ENCODE peak calls at places on chromosomes 6 and 20, in nine cellular contexts. Z is HFF-Myc, P is H9, Y is colonic mucosa, J is heart left ventricle, A is progenitor cell of endocrine pancreas, I is fibroblast of lung, O is AG09319, N is endothelial cell. V is an unnamed sample.

GRCh38 chr6:157800420-157801237 is 22.4 kb upstream of the SNX9 start:
- DNase-seq in Z (no peak), P (no peak), Y (no peak), J (no peak), A (no peak), I (peak), O (no peak), N (no peak), V (peak)

GRCh38 chr6:157885211-157885788 is 62.3 kb downstream of the SNX9 start:
- DNase-seq in Z (no peak), P (no peak), Y (no peak), J (no peak), A (no peak), I (no peak), O (no peak), N (no peak), V (no peak)

GRCh38 chr6:126913658-126914057 is 204.8 kb upstream of the RSPO3 start:
- DNase-seq in Z (no peak), P (no peak), Y (no peak), J (no peak), A (no peak), I (no peak), O (no peak), N (no peak), V (no peak)

GRCh38 chr6:71124340-71124739 is 164.3 kb upstream of the OGFRL1 start:
- DNase-seq in Z (no peak), P (no peak), Y (no peak), J (no peak), A (no peak), I (no peak), O (no peak), N (no peak), V (no peak)

GRCh38 chr6:31204751-31205145 is 34.3 kb upstream of the POU5F1 start:
- DNase-seq in Z (no peak), P (no peak), Y (peak), J (no peak), A (no peak), I (no peak), O (no peak), N (no peak), V (no peak)

GRCh38 chr6:7593234-7593633 is 3.2 kb downstream of the SNRNP48 start:
- DNase-seq in Z (no peak), P (no peak), Y (no peak), J (no peak), A (no peak), I (no peak), O (no peak), N (no peak), V (no peak)

GRCh38 chr6:123515715-123516114 is 121.0 kb downstream of the TRDN start:
- DNase-seq in Z (no peak), P (no peak), Y (no peak), J (no peak), A (no peak), I (peak), O (no peak), N (no peak), V (no peak)

GRCh38 chr6:32190054-32190945 is at the start of gene PBX2:
- DNase-seq in Z (no peak), P (peak), Y (peak), J (peak), A (no peak), I (peak), O (peak), N (peak), V (peak)

GRCh38 chr6:130922922-130923321 is 95.7 kb downstream of the SMLR1 start:
- DNase-seq in Z (no peak), P (no peak), Y (no peak), J (no peak), A (no peak), I (no peak), O (no peak), N (no peak), V (no peak)

GRCh38 chr6:5541751-5542432 is 280.6 kb downstream of the FARS2 start:
- DNase-seq in Z (no peak), P (peak), Y (no peak), J (no peak), A (no peak), I (no peak), O (no peak), N (no peak), V (no peak)

GRCh38 chr20:60964911-60965310 is 287.1 kb upstream of the CDH4 start:
- DNase-seq in Z (no peak), P (no peak), Y (no peak), J (no peak), A (no peak), I (no peak), O (no peak), N (no peak), V (no peak)

GRCh38 chr20:62689861-62690644 is 18.6 kb upstream of the NTSR1 start:
- DNase-seq in Z (no peak), P (no peak), Y (no peak), J (no peak), A (no peak), I (no peak), O (no peak), N (no peak), V (no peak)

GRCh38 chr6:143232849-143233248 is 172.2 kb downstream of the AIG1 start:
- DNase-seq in Z (no peak), P (peak), Y (peak), J (no peak), A (peak), I (peak), O (no peak), N (peak), V (peak)

GRCh38 chr6:140713495-140713894 is 1339.0 kb upstream of the CITED2 start:
- DNase-seq in Z (no peak), P (no peak), Y (no peak), J (no peak), A (no peak), I (no peak), O (no peak), N (no peak), V (no peak)

GRCh38 chr20:40959325-40960092 is 69.1 kb upstream of the TOP1 start:
- DNase-seq in Z (no peak), P (peak), Y (peak), J (no peak), A (no peak), I (no peak), O (no peak), N (no peak), V (no peak)

GRCh38 chr6:73451166-73452106 is 661 bp downstream of the CGAS start:
- DNase-seq in Z (no peak), P (peak), Y (peak), J (no peak), A (peak), I (peak), O (no peak), N (peak), V (peak)

GRCh38 chr6:163579111-163579879 is 164.8 kb downstream of the QKI start:
- DNase-seq in Z (no peak), P (no peak), Y (no peak), J (no peak), A (no peak), I (no peak), O (no peak), N (no peak), V (no peak)

GRCh38 chr6:136464874-136465273 is 85.3 kb downstream of the MAP7 start:
- DNase-seq in Z (no peak), P (no peak), Y (no peak), J (no peak), A (no peak), I (no peak), O (no peak), N (no peak), V (no peak)

GRCh38 chr6:157755752-157756411 is 67.2 kb upstream of the SNX9 start:
- DNase-seq in Z (no peak), P (no peak), Y (no peak), J (no peak), A (no peak), I (no peak), O (no peak), N (no peak), V (no peak)

GRCh38 chr6:134935076-134935475 is 14.8 kb downstream of the ALDH8A1 start:
- DNase-seq in Z (no peak), P (no peak), Y (no peak), J (no peak), A (no peak), I (no peak), O (no peak), N (no peak), V (no peak)

GRCh38 chr6:144305985-144306384 is 20.9 kb downstream of the UTRN start:
- DNase-seq in Z (no peak), P (no peak), Y (no peak), J (no peak), A (no peak), I (peak), O (no peak), N (no peak), V (peak)

GRCh38 chr6:138035070-138035469 is 72.1 kb downstream of the PERP start:
- DNase-seq in Z (no peak), P (no peak), Y (no peak), J (no peak), A (no peak), I (no peak), O (no peak), N (no peak), V (no peak)

GRCh38 chr6:119742188-119742803 is 392.7 kb upstream of the MAN1A1 start:
- DNase-seq in Z (peak), P (peak), Y (peak), J (peak), A (peak), I (peak), O (no peak), N (peak), V (peak)

GRCh38 chr6:159913375-159913774 is 22.6 kb downstream of the MAS1 start:
- DNase-seq in Z (no peak), P (no peak), Y (no peak), J (no peak), A (no peak), I (no peak), O (no peak), N (no peak), V (no peak)

GRCh38 chr6:11494786-11495564 is 42.6 kb upstream of the TMEM170B start:
- DNase-seq in Z (no peak), P (no peak), Y (no peak), J (no peak), A (no peak), I (no peak), O (no peak), N (no peak), V (peak)

GRCh38 chr6:160043784-160044183 is 74.9 kb downstream of the IGF2R start:
- DNase-seq in Z (no peak), P (no peak), Y (no peak), J (no peak), A (no peak), I (no peak), O (no peak), N (no peak), V (no peak)

GRCh38 chr20:32205502-32206382 is 1.8 kb downstream of the PLAGL2 start:
- DNase-seq in Z (no peak), P (no peak), Y (no peak), J (no peak), A (no peak), I (peak), O (no peak), N (no peak), V (no peak)

GRCh38 chr6:17210683-17211082 is 70.5 kb upstream of the RBM24 start:
- DNase-seq in Z (no peak), P (no peak), Y (no peak), J (no peak), A (no peak), I (no peak), O (no peak), N (no peak), V (no peak)

GRCh38 chr6:158769696-158770446 is 49.3 kb downstream of the EZR start:
- DNase-seq in Z (no peak), P (no peak), Y (no peak), J (no peak), A (no peak), I (no peak), O (no peak), N (no peak), V (no peak)

GRCh38 chr6:48837744-48838143 is 625.3 kb downstream of the MMUT start:
- DNase-seq in Z (no peak), P (no peak), Y (no peak), J (no peak), A (no peak), I (no peak), O (no peak), N (no peak), V (no peak)

GRCh38 chr20:45951474-45951873 is 17.0 kb downstream of the PCIF1 start:
- DNase-seq in Z (no peak), P (no peak), Y (no peak), J (no peak), A (no peak), I (no peak), O (no peak), N (no peak), V (no peak)

GRCh38 chr6:91161246-91161645 is 574.4 kb upstream of the MAP3K7 start:
- DNase-seq in Z (no peak), P (no peak), Y (no peak), J (no peak), A (no peak), I (no peak), O (no peak), N (no peak), V (no peak)

GRCh38 chr6:136782021-136782770 is 10.1 kb downstream of the MAP3K5 start:
- DNase-seq in Z (no peak), P (no peak), Y (no peak), J (no peak), A (no peak), I (peak), O (no peak), N (no peak), V (no peak)

DNA sequence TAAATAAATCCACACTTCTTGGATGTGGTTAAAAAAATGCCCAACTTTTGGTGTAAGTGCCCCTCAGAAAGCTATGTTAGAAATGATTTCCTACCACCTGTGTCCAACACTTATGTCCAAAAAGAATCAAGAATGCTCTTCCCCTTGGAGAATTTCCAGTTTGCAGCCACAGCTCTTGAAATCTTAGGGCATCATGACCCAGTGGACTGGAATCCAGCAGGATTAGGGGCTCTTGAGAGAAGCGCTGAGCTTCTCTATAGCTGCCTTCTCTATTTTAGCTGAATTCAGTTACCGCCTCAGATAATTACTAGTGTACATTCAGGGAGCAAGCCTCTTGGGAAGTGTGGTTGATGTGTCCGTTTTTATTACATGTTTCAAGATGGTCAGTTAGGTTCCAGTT is 2.5 kb downstream of the PHACTR1 start:
- DNase-seq in Z (no peak), P (no peak), Y (no peak), J (no peak), A (no peak), I (no peak), O (no peak), N (no peak), V (no peak)
- TF ChIP-seq CTCF in Z (no peak), P (no peak), Y (no peak), J (no peak), A (no peak), I (no peak), O (no peak), N (no peak), V (no peak)

DNA sequence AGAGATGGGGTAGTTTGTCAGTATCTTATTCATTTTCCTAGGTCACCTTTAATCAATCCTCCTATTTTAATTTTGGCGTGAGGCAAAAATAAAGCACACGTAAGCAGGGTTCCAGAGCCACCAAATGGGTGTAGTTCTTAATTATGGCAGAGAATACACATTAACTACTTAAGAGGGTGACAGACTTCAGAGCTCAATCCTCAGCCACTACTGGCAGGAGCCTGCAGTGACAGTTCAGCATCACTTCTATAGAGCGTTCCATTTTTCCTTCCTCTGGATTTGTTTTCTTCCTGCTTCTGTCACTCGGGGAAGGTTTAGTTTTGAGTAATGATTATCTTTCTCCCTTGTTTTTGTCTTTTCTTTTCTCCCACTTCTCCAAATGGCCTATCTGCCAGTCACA is 412.4 kb downstream of the PKHD1 start:
- DNase-seq in Z (no peak), P (no peak), Y (no peak), J (no peak), A (no peak), I (no peak), O (no peak), N (no peak), V (no peak)
- TF ChIP-seq CTCF in Z (no peak), P (no peak), Y (no peak), J (no peak), A (no peak), I (no peak), O (no peak), N (no peak), V (no peak)

GRCh38 chr6:25042599-25042936 is 106.8 kb upstream of the RIPOR2 start:
- DNase-seq in Z (no peak), P (no peak), Y (no peak), J (no peak), A (no peak), I (no peak), O (no peak), N (no peak), V (no peak)
- TF ChIP-seq CTCF in Z (no peak), P (peak), Y (no peak), J (no peak), A (peak), I (no peak), O (no peak), N (no peak), V (peak)

DNA sequence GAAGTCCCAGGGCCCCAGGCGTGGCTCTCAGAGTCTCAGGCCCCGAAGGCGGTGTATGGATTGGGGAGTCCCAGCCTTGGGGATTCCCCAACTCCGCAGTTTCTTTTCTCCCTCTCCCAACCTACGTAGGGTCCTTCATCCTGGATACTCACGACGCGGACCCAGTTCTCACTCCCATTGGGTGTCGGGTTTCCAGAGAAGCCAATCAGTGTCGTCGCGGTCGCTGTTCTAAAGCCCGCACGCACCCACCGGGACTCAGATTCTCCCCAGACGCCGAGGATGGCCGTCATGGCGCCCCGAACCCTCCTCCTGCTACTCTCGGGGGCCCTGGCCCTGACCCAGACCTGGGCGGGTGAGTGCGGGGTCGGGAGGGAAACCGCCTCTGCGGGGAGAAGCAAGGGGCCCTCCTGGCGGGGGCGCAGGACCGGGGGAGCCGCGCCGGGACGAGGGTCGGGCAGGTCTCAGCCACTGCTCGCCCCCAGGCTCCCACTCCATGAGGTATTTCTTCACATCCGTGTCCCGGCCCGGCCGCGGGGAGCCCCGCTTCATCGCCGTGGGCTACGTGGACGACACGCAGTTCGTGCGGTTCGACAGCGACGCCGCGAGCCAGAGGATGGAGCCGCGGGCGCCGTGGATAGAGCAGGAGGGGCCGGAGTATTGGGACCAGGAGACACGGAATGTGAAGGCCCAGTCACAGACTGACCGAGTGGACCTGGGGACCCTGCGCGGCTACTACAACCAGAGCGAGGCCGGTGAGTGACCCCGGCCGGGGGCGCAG is at the start of gene HLA-A:
- DNase-seq in Z (peak), P (peak), Y (peak), J (peak), A (peak), I (peak), O (peak), N (peak), V (peak)
- TF ChIP-seq CTCF in Z (no peak), P (no peak), Y (no peak), J (no peak), A (no peak), I (no peak), O (no peak), N (no peak), V (peak)

GRCh38 chr20:64052987-64053840 is 3.8 kb upstream of the SOX18 start:
- DNase-seq in Z (no peak), P (no peak), Y (no peak), J (no peak), A (no peak), I (no peak), O (no peak), N (no peak), V (no peak)

GRCh38 chr20:64055396-64055892 is 6.0 kb upstream of the SOX18 start:
- DNase-seq in Z (no peak), P (no peak), Y (no peak), J (no peak), A (no peak), I (no peak), O (no peak), N (no peak), V (no peak)

GRCh38 chr20:64055893-64056638 is 6.6 kb upstream of the SOX18 start:
- DNase-seq in Z (no peak), P (no peak), Y (no peak), J (peak), A (no peak), I (no peak), O (no peak), N (peak), V (peak)

GRCh38 chr20:64052326-64052722 is 2.9 kb upstream of the SOX18 start:
- DNase-seq in Z (no peak), P (no peak), Y (no peak), J (no peak), A (no peak), I (no peak), O (no peak), N (no peak), V (no peak)

DNA sequence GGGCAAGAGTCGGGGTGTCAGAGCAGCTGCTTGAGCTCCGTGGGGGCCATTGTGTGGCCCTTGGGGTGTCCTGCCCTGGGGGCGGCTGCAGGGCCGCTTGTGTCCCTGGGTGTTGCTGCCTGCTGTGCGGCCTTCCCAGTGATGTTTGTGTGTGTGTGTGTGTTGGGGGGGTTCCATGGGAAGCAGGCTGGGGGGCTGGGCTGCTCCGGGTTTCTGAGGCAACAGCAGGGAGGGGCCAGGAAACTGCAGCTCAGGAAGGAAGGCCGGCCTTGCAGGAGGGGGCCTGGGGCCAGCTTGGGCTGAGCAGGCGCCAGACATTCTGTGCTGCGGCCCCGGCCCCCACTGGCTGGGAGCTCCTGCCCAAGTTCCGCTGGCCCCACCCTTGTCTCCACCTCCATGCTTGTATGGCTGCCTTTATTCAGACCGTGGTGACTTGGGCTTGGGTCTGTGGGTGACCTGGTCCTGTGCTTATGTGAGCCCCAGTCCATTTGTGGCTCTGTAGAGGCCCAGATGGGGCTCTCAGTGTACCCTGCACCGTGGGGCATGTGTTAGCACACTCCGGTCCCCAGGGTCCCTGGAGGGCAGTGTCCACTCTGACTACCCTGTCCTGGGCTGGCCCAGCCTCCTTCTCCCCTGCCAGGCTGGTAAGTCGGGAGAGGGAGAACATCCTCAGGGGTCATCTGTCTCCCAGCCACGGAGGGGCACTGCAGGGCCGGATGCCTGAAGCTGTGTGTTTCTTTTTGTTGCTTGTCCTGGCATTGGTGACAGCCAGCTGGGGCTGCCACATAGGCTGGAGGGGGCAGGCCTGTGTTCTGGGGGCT is 4.6 kb upstream of the SOX18 start:
- DNase-seq in Z (no peak), P (peak), Y (no peak), J (peak), A (no peak), I (peak), O (no peak), N (peak), V (peak)
- TF ChIP-seq CTCF in Z (no peak), P (peak), Y (no peak), J (no peak), A (peak), I (peak), O (no peak), N (no peak), V (peak)

V was measured in GM10248.